ENCODE peak calls at places on chromosomes 6 and 20, in ten cellular contexts. Q, S, O, V, B, J, A, T, R and W are unnamed samples.

GRCh38 chr6:24228681-24229255 is 102.8 kb downstream of the NRSN1 start:
- DNase-seq in Q (no peak), S (no peak), O (no peak), V (peak), B (no peak), J (no peak), A (no peak), T (no peak), R (no peak), W (no peak)

GRCh38 chr6:43254138-43254817 is 11.0 kb downstream of the TTBK1 start:
- DNase-seq in Q (no peak), S (no peak), O (no peak), V (peak), B (no peak), J (no peak), A (no peak), T (no peak), R (no peak), W (no peak)

GRCh38 chr6:45743028-45743615 is 272.5 kb downstream of the CLIC5 start:
- DNase-seq in Q (no peak), S (no peak), O (no peak), V (no peak), B (peak), J (no peak), A (no peak), T (no peak), R (no peak), W (no peak)

GRCh38 chr6:168450921-168451320 is 9.9 kb downstream of the SMOC2 start:
- DNase-seq in Q (no peak), S (peak), O (no peak), V (no peak), B (no peak), J (peak), A (no peak), T (peak), R (no peak), W (no peak)

GRCh38 chr20:62396367-62397239 is 9.7 kb downstream of the RPS21 start:
- DNase-seq in Q (no peak), S (no peak), O (no peak), V (no peak), B (no peak), J (no peak), A (no peak), T (no peak), R (no peak), W (no peak)

GRCh38 chr20:41339957-41340326 is 679 bp upstream of the LPIN3 start:
- DNase-seq in Q (peak), S (peak), O (peak), V (peak), B (peak), J (peak), A (peak), T (peak), R (peak), W (peak)

GRCh38 chr20:44010162-44010704 is 95.6 kb downstream of the TOX2 start:
- DNase-seq in Q (no peak), S (no peak), O (no peak), V (no peak), B (no peak), J (peak), A (no peak), T (no peak), R (no peak), W (no peak)

GRCh38 chr6:142518761-142519160 is 217.0 kb downstream of the ADGRG6 start:
- DNase-seq in Q (no peak), S (no peak), O (no peak), V (no peak), B (no peak), J (no peak), A (no peak), T (no peak), R (no peak), W (no peak)

GRCh38 chr6:146985111-146985510 is 219.1 kb upstream of the STXBP5 start:
- DNase-seq in Q (no peak), S (peak), O (no peak), V (no peak), B (no peak), J (peak), A (no peak), T (peak), R (no peak), W (no peak)

GRCh38 chr6:20933057-20933792 is 399.0 kb downstream of the CDKAL1 start:
- DNase-seq in Q (no peak), S (peak), O (no peak), V (no peak), B (no peak), J (peak), A (no peak), T (no peak), R (no peak), W (no peak)

GRCh38 chr6:52512199-52512598 is 64.7 kb downstream of the TRAM2 start:
- DNase-seq in Q (no peak), S (peak), O (no peak), V (peak), B (no peak), J (no peak), A (no peak), T (no peak), R (no peak), W (no peak)

GRCh38 chr20:21225215-21225947 is 77.8 kb upstream of the XRN2 start:
- DNase-seq in Q (no peak), S (no peak), O (no peak), V (peak), B (no peak), J (no peak), A (no peak), T (no peak), R (no peak), W (no peak)

GRCh38 chr20:38671701-38672292 is 52.5 kb upstream of the SLC32A1 start:
- DNase-seq in Q (no peak), S (no peak), O (no peak), V (no peak), B (no peak), J (no peak), A (no peak), T (no peak), R (no peak), W (no peak)

GRCh38 chr6:106519460-106520394 is 109.6 kb downstream of the RTN4IP1 start:
- DNase-seq in Q (peak), S (no peak), O (peak), V (peak), B (peak), J (no peak), A (peak), T (no peak), R (peak), W (no peak)

GRCh38 chr20:61837200-61837599 is 228.5 kb downstream of the TAF4 start:
- DNase-seq in Q (no peak), S (no peak), O (no peak), V (no peak), B (no peak), J (no peak), A (no peak), T (no peak), R (no peak), W (no peak)

GRCh38 chr20:46209930-46210671 is 92.0 kb downstream of the CD40 start:
- DNase-seq in Q (no peak), S (no peak), O (no peak), V (no peak), B (peak), J (no peak), A (no peak), T (no peak), R (no peak), W (no peak)

GRCh38 chr6:168132531-168133184 is 53.6 kb upstream of the FRMD1 start:
- DNase-seq in Q (no peak), S (peak), O (no peak), V (no peak), B (peak), J (no peak), A (no peak), T (peak), R (no peak), W (peak)

GRCh38 chr6:105993769-105994521 is 92.2 kb upstream of the PRDM1 start:
- DNase-seq in Q (peak), S (peak), O (no peak), V (peak), B (peak), J (no peak), A (no peak), T (peak), R (peak), W (peak)

GRCh38 chr6:168372871-168373270 is 53.3 kb upstream of the DACT2 start:
- DNase-seq in Q (no peak), S (no peak), O (no peak), V (no peak), B (no peak), J (no peak), A (no peak), T (no peak), R (no peak), W (no peak)

GRCh38 chr6:139135578-139136545 is 982 bp downstream of the HECA start:
- DNase-seq in Q (peak), S (peak), O (no peak), V (no peak), B (peak), J (no peak), A (no peak), T (peak), R (peak), W (peak)

GRCh38 chr6:39407446-39407993 is 85.0 kb upstream of the KCNK16 start:
- DNase-seq in Q (no peak), S (no peak), O (no peak), V (no peak), B (no peak), J (no peak), A (no peak), T (no peak), R (no peak), W (no peak)

GRCh38 chr6:145087034-145087433 is 648.3 kb downstream of the EPM2A start:
- DNase-seq in Q (no peak), S (no peak), O (no peak), V (no peak), B (no peak), J (no peak), A (no peak), T (no peak), R (no peak), W (no peak)

GRCh38 chr6:2940010-2940850 is 31.1 kb downstream of the SERPINB6 start:
- DNase-seq in Q (peak), S (no peak), O (peak), V (no peak), B (no peak), J (no peak), A (peak), T (no peak), R (peak), W (no peak)

GRCh38 chr20:58891076-58891685 is 38.7 kb downstream of the GNAS start:
- DNase-seq in Q (peak), S (no peak), O (peak), V (peak), B (peak), J (peak), A (peak), T (peak), R (peak), W (peak)

GRCh38 chr6:501891-502601 is 110.5 kb downstream of the IRF4 start:
- DNase-seq in Q (no peak), S (peak), O (peak), V (no peak), B (no peak), J (no peak), A (peak), T (no peak), R (peak), W (no peak)

GRCh38 chr20:41617059-41617921 is 887 bp downstream of the CHD6 start:
- DNase-seq in Q (peak), S (peak), O (no peak), V (peak), B (peak), J (no peak), A (peak), T (peak), R (peak), W (peak)

GRCh38 chr6:151092561-151092960 is 147.2 kb upstream of the AKAP12 start:
- DNase-seq in Q (no peak), S (no peak), O (no peak), V (no peak), B (no peak), J (no peak), A (no peak), T (no peak), R (no peak), W (no peak)

GRCh38 chr20:48538058-48538825 is 289.6 kb downstream of the PREX1 start:
- DNase-seq in Q (no peak), S (peak), O (no peak), V (no peak), B (no peak), J (no peak), A (no peak), T (peak), R (no peak), W (no peak)

GRCh38 chr6:146305098-146305497 is 238.5 kb upstream of the RAB32 start:
- DNase-seq in Q (no peak), S (no peak), O (no peak), V (no peak), B (peak), J (no peak), A (no peak), T (no peak), R (no peak), W (no peak)

GRCh38 chr20:40279390-40279789 is 409.6 kb downstream of the MAFB start:
- DNase-seq in Q (no peak), S (peak), O (no peak), V (no peak), B (peak), J (no peak), A (no peak), T (no peak), R (no peak), W (no peak)

GRCh38 chr6:75819776-75820487 is 70.9 kb downstream of the MYO6 start:
- DNase-seq in Q (no peak), S (no peak), O (no peak), V (no peak), B (no peak), J (no peak), A (no peak), T (no peak), R (no peak), W (no peak)

GRCh38 chr6:34237722-34238506 is 1.2 kb downstream of the HMGA1 start:
- DNase-seq in Q (peak), S (no peak), O (peak), V (peak), B (peak), J (peak), A (peak), T (peak), R (peak), W (no peak)

GRCh38 chr20:56202493-56203077 is 45.9 kb upstream of the MC3R start:
- DNase-seq in Q (no peak), S (no peak), O (no peak), V (no peak), B (peak), J (peak), A (no peak), T (no peak), R (no peak), W (no peak)

GRCh38 chr20:25296094-25297093 is 48.5 kb downstream of the PYGB start:
- DNase-seq in Q (no peak), S (peak), O (no peak), V (peak), B (peak), J (no peak), A (no peak), T (peak), R (no peak), W (no peak)

GRCh38 chr6:79513111-79513510 is 24.1 kb downstream of the LCA5 start:
- DNase-seq in Q (no peak), S (no peak), O (no peak), V (no peak), B (no peak), J (no peak), A (no peak), T (no peak), R (no peak), W (no peak)

GRCh38 chr6:70369332-70369950 is 43.9 kb upstream of the FAM135A start:
- DNase-seq in Q (peak), S (peak), O (peak), V (peak), B (peak), J (peak), A (peak), T (peak), R (peak), W (peak)